ENCODE peak calls at places on chromosome 19, in nine cellular contexts. O is astrocyte of the spinal cord, I is GM12865, W is adrenal gland, H is stomach, X is uterus, S is GM23338, J is upper lobe of left lung, F is thoracic aorta. E is an unnamed sample.

GRCh38 chr19:46886546-46887239 is 25.9 kb downstream of the ARHGAP35 start:
- DNase-seq in O (no peak), I (peak), W (no peak), H (no peak), X (no peak), S (no peak), J (no peak), F (no peak), E (no peak)

GRCh38 chr19:29831686-29832085 is 19.9 kb downstream of the CCNE1 start:
- DNase-seq in O (no peak), I (no peak), W (no peak), H (no peak), X (no peak), S (no peak), J (no peak), F (no peak), E (no peak)

GRCh38 chr19:1237754-1238372 is at the start of gene CBARP:
- DNase-seq in O (no peak), I (no peak), W (no peak), H (no peak), X (peak), S (no peak), J (peak), F (no peak), E (no peak)

GRCh38 chr19:37519890-37520289 is 13.2 kb downstream of the ZNF793 start:
- DNase-seq in O (peak), I (no peak), W (no peak), H (no peak), X (no peak), S (no peak), J (no peak), F (no peak), E (no peak)

GRCh38 chr19:33512021-33512420 is 9.6 kb downstream of the PEPD start:
- DNase-seq in O (no peak), I (no peak), W (no peak), H (no peak), X (no peak), S (no peak), J (no peak), F (no peak), E (no peak)

GRCh38 chr19:1942078-1942933 is 1.3 kb downstream of the CSNK1G2 start:
- DNase-seq in O (peak), I (peak), W (peak), H (peak), X (peak), S (peak), J (peak), F (no peak), E (no peak)

GRCh38 chr19:45667620-45668341 is at the start of gene GIPR:
- DNase-seq in O (no peak), I (peak), W (no peak), H (peak), X (no peak), S (peak), J (peak), F (no peak), E (no peak)

GRCh38 chr19:15284896-15285295 is 47.4 kb downstream of the BRD4 start:
- DNase-seq in O (no peak), I (no peak), W (no peak), H (no peak), X (no peak), S (no peak), J (no peak), F (no peak), E (no peak)

GRCh38 chr19:51370230-51370629 is 1.4 kb upstream of the CLDND2 start:
- DNase-seq in O (no peak), I (no peak), W (no peak), H (no peak), X (no peak), S (no peak), J (no peak), F (no peak), E (no peak)

GRCh38 chr19:45414468-45414867 is 8.0 kb downstream of the POLR1G start:
- DNase-seq in O (no peak), I (no peak), W (no peak), H (no peak), X (no peak), S (no peak), J (no peak), F (no peak), E (no peak)

GRCh38 chr19:42401365-42402303 is 11.5 kb upstream of the CNFN start:
- DNase-seq in O (peak), I (peak), W (peak), H (peak), X (peak), S (peak), J (peak), F (no peak), E (peak)

GRCh38 chr19:18464646-18465045 is 26.7 kb upstream of the ISYNA1 start:
- DNase-seq in O (peak), I (no peak), W (peak), H (peak), X (peak), S (no peak), J (no peak), F (peak), E (no peak)

GRCh38 chr19:50427997-50428425 is 4.7 kb upstream of the MYBPC2 start:
- DNase-seq in O (peak), I (peak), W (peak), H (peak), X (peak), S (peak), J (peak), F (no peak), E (no peak)

GRCh38 chr19:38032951-38033350 is 125.9 kb downstream of the SIPA1L3 start:
- DNase-seq in O (peak), I (no peak), W (no peak), H (no peak), X (no peak), S (no peak), J (no peak), F (no peak), E (no peak)

GRCh38 chr19:30855475-30855874 is 483.3 kb downstream of the ZNF536 start:
- DNase-seq in O (no peak), I (no peak), W (no peak), H (no peak), X (no peak), S (no peak), J (no peak), F (no peak), E (no peak)

GRCh38 chr19:28466107-28467045 is 746.6 kb downstream of the UQCRFS1 start:
- DNase-seq in O (peak), I (peak), W (peak), H (peak), X (no peak), S (peak), J (no peak), F (no peak), E (peak)

GRCh38 chr19:6260912-6261636 is 18.7 kb downstream of the MLLT1 start:
- DNase-seq in O (no peak), I (no peak), W (no peak), H (peak), X (peak), S (peak), J (no peak), F (no peak), E (no peak)

GRCh38 chr19:46787331-46788100 is 878 bp downstream of the SLC1A5 start:
- DNase-seq in O (peak), I (peak), W (peak), H (peak), X (peak), S (peak), J (peak), F (no peak), E (no peak)

GRCh38 chr19:17475541-17476115 is 5.3 kb downstream of the SLC27A1 start:
- DNase-seq in O (peak), I (no peak), W (peak), H (peak), X (no peak), S (no peak), J (no peak), F (no peak), E (no peak)

GRCh38 chr19:15289673-15290072 is 42.7 kb downstream of the BRD4 start:
- DNase-seq in O (no peak), I (no peak), W (no peak), H (no peak), X (no peak), S (no peak), J (no peak), F (no peak), E (no peak)

GRCh38 chr19:55216461-55217198 is 7.3 kb upstream of the PTPRH start:
- DNase-seq in O (peak), I (peak), W (peak), H (peak), X (peak), S (peak), J (peak), F (peak), E (peak)

GRCh38 chr19:42396248-42396541 is 6.1 kb upstream of the CNFN start:
- DNase-seq in O (no peak), I (no peak), W (no peak), H (no peak), X (no peak), S (peak), J (no peak), F (no peak), E (no peak)

GRCh38 chr19:50244695-50245094 is 41.3 kb downstream of the MYH14 start:
- DNase-seq in O (no peak), I (no peak), W (no peak), H (no peak), X (no peak), S (peak), J (no peak), F (no peak), E (no peak)

GRCh38 chr19:14030997-14031718 is 404 bp upstream of the IL27RA start:
- DNase-seq in O (no peak), I (no peak), W (no peak), H (no peak), X (no peak), S (peak), J (no peak), F (no peak), E (no peak)

GRCh38 chr19:53947624-53948023 is 15.1 kb upstream of the CACNG8 start:
- DNase-seq in O (no peak), I (no peak), W (no peak), H (no peak), X (no peak), S (peak), J (no peak), F (no peak), E (no peak)
- TF ChIP-seq CTCF in O (peak), I (no peak), W (no peak), H (no peak), X (no peak), S (peak), J (no peak), F (no peak), E (no peak)

DNA sequence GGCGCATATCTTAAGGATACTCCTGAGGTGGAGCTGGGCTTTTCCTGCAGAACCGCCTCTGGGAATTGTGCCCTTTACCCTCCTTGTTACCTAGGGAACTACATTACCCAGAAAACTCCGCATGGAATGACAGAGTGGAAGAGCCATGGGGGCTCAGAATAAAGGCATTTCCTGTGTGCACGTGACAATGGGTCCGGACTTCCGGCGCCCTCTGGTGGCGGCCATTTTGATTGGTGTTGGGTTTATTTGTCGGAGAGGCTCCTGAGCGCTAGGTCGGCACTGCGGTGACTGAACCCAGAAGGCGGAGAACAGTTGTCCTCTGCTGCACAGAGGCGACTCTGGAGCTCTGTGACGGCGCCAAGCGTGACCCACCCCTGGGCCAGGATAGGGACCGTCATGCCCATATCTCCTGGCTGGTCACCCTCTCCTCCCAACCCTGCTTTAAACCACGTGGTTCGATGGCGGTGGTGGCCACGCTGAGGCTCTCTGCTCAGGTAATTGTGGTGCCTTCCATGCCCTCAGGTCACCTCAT is at the start of gene ZNF587B:
- DNase-seq in O (peak), I (no peak), W (peak), H (peak), X (peak), S (peak), J (no peak), F (no peak), E (no peak)
- H3K4me3 ChIP-seq in O (peak), I (no peak), W (no peak), H (peak), X (peak), S (peak), J (peak), F (peak), E (peak)

DNA sequence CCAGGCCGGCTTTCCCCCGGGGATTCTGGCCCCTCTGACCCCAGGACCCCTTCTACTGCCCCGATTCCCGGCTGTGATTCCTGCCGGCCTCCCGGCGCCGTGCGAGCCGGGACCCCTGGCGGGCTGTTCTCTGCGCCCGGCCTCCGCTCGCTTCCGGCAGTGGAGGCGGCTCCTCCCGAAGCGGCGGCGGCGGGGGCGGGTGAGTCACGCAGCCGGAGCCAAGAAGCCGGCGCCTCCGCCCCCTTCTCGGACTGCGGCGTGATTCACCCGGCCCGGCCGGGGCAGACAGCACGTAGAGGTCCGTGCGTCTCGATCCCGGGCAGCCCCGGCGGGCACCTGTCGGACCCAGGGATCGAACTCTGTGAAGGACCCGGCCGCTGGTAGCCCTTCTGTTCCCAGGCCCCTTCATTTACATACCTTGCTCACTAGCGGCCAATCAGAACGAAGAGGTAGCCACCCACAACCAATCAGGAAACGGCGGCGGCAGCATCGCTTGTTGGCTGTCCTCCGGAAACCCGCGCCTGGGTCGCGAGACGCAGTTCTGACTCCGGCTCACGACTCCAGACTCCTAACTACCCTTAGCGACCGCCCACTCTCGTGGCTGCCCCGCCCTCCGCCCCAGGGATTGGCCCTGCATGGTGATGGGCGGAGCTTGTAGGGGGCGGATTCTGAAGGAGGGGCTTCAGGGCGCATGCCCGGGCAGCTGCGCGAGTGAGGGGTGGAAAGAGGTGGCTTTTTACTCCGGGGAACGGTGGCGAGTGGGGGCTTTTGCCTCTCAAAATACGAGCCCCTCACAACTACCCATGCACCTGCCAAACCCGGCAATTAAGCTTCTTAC is at the start of gene SERTAD1:
- DNase-seq in O (peak), I (peak), W (peak), H (peak), X (peak), S (peak), J (peak), F (peak), E (peak)
- TF ChIP-seq CTCF in O (peak), I (peak), W (peak), H (peak), X (peak), S (no peak), J (peak), F (peak), E (peak)

DNA sequence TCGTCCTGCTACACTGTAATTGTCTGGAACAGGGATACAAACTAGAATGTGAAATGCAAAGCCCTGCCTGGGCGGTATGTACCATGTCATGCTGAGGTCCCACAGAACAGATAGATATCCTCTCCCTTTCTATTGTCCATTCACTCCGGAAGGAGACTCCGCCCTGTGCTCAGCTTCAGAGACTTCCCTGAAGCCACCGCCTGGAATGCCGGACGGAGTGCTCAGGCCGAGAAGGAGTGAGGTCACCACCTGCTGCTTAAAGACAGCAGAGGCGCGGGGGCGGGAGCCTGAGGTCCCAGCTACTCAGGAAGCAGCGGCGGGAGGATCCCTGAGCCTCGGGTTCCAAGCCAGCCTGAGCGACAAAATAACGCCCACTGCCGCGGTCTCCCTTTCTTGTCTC is 890 bp upstream of the ZNF611 start:
- DNase-seq in O (peak), I (no peak), W (peak), H (peak), X (peak), S (peak), J (peak), F (no peak), E (no peak)
- H3K4me3 ChIP-seq in O (no peak), I (no peak), W (no peak), H (no peak), X (no peak), S (peak), J (peak), F (peak), E (no peak)

DNA sequence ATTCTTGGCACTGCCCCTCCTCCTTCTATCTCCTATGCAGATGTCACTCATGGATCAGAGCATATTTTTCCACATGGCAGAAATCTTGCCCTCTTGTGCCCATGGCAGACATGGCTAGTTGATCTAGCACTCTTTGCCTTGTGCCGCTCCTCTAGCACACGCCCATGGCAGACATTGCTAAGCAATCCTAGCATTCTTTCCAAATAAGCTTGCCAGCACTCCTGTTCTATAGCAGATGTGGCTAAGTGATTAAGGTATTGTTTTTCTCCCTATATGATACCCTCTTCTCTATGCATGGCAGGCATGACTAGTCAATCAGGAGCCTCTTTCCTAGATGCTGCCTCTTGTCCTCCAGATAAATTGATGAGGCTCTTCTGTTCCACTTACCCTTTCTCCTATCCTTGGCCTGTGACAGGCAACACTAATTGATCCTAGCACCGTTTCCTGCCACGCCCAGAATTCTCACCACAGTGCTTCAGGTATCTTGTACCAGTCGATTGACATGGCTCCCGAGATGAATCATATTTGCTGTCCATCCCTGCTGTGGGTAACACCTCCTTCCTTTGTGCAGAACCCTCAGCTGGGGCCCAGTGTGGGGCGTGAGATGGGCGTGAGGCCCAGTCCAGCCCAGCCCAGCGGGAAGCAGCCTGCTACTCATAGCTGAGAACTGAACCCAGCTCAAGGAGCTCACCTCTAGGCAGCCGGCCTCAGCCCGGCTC is 26.9 kb downstream of the TMED1 start:
- DNase-seq in O (peak), I (no peak), W (no peak), H (peak), X (no peak), S (no peak), J (no peak), F (no peak), E (peak)
- TF ChIP-seq CTCF in O (no peak), I (no peak), W (no peak), H (no peak), X (no peak), S (no peak), J (no peak), F (no peak), E (no peak)

DNA sequence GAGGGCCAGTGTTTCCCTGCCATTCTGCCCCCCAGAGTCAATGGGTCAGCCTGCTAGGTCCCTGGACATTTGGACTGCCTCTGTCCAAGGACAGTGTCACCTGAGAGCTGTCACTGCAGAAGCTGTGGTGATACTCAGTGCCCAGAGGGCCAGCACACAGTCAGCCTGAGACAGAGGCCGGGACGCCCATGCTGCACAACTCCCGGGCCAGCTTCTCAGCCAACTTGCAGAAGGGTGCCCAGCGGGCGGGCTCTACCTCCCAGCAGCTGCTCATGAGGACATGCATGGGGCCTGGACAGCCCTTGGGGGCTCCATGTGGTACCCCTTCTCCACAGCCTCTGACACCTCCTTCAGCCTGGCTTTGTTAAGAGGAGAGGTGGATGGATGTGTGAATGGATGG is 3.8 kb upstream of the RAX2 start:
- DNase-seq in O (no peak), I (no peak), W (no peak), H (no peak), X (no peak), S (no peak), J (no peak), F (no peak), E (no peak)
- H3K4me3 ChIP-seq in O (no peak), I (no peak), W (no peak), H (no peak), X (no peak), S (no peak), J (no peak), F (no peak), E (no peak)

GRCh38 chr19:40639638-40639982 is 38.4 kb downstream of the LTBP4 start:
- DNase-seq in O (no peak), I (no peak), W (no peak), H (no peak), X (no peak), S (no peak), J (no peak), F (no peak), E (no peak)
- TF ChIP-seq CTCF in O (no peak), I (no peak), W (no peak), H (no peak), X (no peak), S (no peak), J (no peak), F (no peak), E (no peak)

DNA sequence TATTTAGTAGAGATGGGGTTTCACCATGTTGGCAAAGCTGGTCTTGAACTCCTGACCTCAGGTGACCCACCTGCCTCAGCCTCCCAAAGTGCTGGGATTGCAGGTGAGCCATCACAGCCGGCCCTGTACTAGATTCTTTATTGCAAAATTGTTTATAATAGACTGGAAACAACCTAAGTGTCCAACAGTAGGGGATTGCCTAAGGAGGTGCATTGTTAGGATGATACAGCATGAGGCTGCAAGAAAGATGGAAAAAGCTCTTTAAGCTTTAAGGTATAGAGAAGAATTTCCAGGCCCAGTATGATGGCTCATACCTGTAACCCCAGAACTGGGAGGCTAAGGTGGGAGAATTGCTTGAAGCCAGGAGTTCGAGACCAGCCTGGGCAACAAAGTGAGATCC is 8.2 kb downstream of the BCAT2 start:
- DNase-seq in O (no peak), I (no peak), W (no peak), H (no peak), X (no peak), S (no peak), J (no peak), F (no peak), E (no peak)
- H3K4me3 ChIP-seq in O (no peak), I (no peak), W (no peak), H (no peak), X (no peak), S (no peak), J (no peak), F (no peak), E (no peak)

E was measured in AG09309.